ENCODE peak calls at places on chromosomes 6 and 20, in eight cellular contexts. One of them, this sample, is unnamed.
A peak's percentile ranks its signal among the peaks of the same experiment; 100 is the strongest.

GRCh38 chr6:69232506-69233194 is 564.2 kb downstream of the LMBRD1 start:
- DNase-seq in NB4: peak; percentile 71
- DNase-seq in activated CD4-positive, alpha-beta T cell treated with anti-CD3 and anti-CD28 coated beads, Interleukin-2, amount 10 ng/mL, durations not matched to agents 7 days and 5 days: peak; percentile 59
- DNase-seq in tibial artery: peak; percentile 28
- DNase-seq in GM18507: peak; percentile 3
- DNase-seq in amygdala: peak; percentile 66
- DNase-seq in activated CD8-positive, alpha-beta memory T cell treated with anti-CD3 and anti-CD28 coated beads, Interleukin-2, amount 50 U/mL, for 4 hours: peak; percentile 15
- DNase-seq in amniotic stem cell: peak; percentile 49
- DNase-seq in this sample: no peak

GRCh38 chr6:143176090-143177021 is 115.7 kb downstream of the AIG1 start:
- DNase-seq in activated CD8-positive, alpha-beta memory T cell treated with anti-CD3 and anti-CD28 coated beads, Interleukin-2, amount 50 U/mL, for 4 hours: no peak
- DNase-seq in tibial artery: no peak
- DNase-seq in amniotic stem cell: peak; percentile 44
- DNase-seq in amygdala: no peak
- DNase-seq in NB4: no peak
- DNase-seq in activated CD4-positive, alpha-beta T cell treated with anti-CD3 and anti-CD28 coated beads, Interleukin-2, amount 10 ng/mL, durations not matched to agents 7 days and 5 days: no peak
- DNase-seq in GM18507: no peak
- DNase-seq in this sample: no peak

GRCh38 chr6:53090576-53090975 is 25.4 kb downstream of the FBXO9 start:
- DNase-seq in GM18507: no peak
- DNase-seq in NB4: no peak
- DNase-seq in amygdala: no peak
- DNase-seq in amniotic stem cell: no peak
- DNase-seq in activated CD8-positive, alpha-beta memory T cell treated with anti-CD3 and anti-CD28 coated beads, Interleukin-2, amount 50 U/mL, for 4 hours: no peak
- DNase-seq in tibial artery: peak; percentile 29
- DNase-seq in activated CD4-positive, alpha-beta T cell treated with anti-CD3 and anti-CD28 coated beads, Interleukin-2, amount 10 ng/mL, durations not matched to agents 7 days and 5 days: no peak
- DNase-seq in this sample: no peak

GRCh38 chr20:31824554-31825313 is 5.6 kb downstream of the MYLK2 start:
- DNase-seq in NB4: no peak
- DNase-seq in GM18507: no peak
- DNase-seq in activated CD4-positive, alpha-beta T cell treated with anti-CD3 and anti-CD28 coated beads, Interleukin-2, amount 10 ng/mL, durations not matched to agents 7 days and 5 days: no peak
- DNase-seq in amygdala: no peak
- DNase-seq in tibial artery: no peak
- DNase-seq in amniotic stem cell: no peak
- DNase-seq in activated CD8-positive, alpha-beta memory T cell treated with anti-CD3 and anti-CD28 coated beads, Interleukin-2, amount 50 U/mL, for 4 hours: no peak
- DNase-seq in this sample: no peak

GRCh38 chr20:49905415-49906091 is 9.8 kb downstream of the SPATA2 start:
- DNase-seq in activated CD4-positive, alpha-beta T cell treated with anti-CD3 and anti-CD28 coated beads, Interleukin-2, amount 10 ng/mL, durations not matched to agents 7 days and 5 days: no peak
- DNase-seq in tibial artery: no peak
- DNase-seq in GM18507: no peak
- DNase-seq in NB4: no peak
- DNase-seq in activated CD8-positive, alpha-beta memory T cell treated with anti-CD3 and anti-CD28 coated beads, Interleukin-2, amount 50 U/mL, for 4 hours: no peak
- DNase-seq in amniotic stem cell: no peak
- DNase-seq in amygdala: no peak
- DNase-seq in this sample: no peak

GRCh38 chr6:118890997-118891790 is 2.8 kb upstream of the ASF1A start:
- DNase-seq in activated CD4-positive, alpha-beta T cell treated with anti-CD3 and anti-CD28 coated beads, Interleukin-2, amount 10 ng/mL, durations not matched to agents 7 days and 5 days: no peak
- DNase-seq in GM18507: no peak
- DNase-seq in amygdala: no peak
- DNase-seq in tibial artery: no peak
- DNase-seq in NB4: peak; percentile 39
- DNase-seq in activated CD8-positive, alpha-beta memory T cell treated with anti-CD3 and anti-CD28 coated beads, Interleukin-2, amount 50 U/mL, for 4 hours: no peak
- DNase-seq in amniotic stem cell: no peak
- DNase-seq in this sample: peak; percentile 28

GRCh38 chr20:38473353-38473795 is 731 bp downstream of the RALGAPB start:
- DNase-seq in activated CD4-positive, alpha-beta T cell treated with anti-CD3 and anti-CD28 coated beads, Interleukin-2, amount 10 ng/mL, durations not matched to agents 7 days and 5 days: no peak
- DNase-seq in tibial artery: no peak
- DNase-seq in amniotic stem cell: no peak
- DNase-seq in GM18507: no peak
- DNase-seq in activated CD8-positive, alpha-beta memory T cell treated with anti-CD3 and anti-CD28 coated beads, Interleukin-2, amount 50 U/mL, for 4 hours: no peak
- DNase-seq in NB4: no peak
- DNase-seq in amygdala: no peak
- DNase-seq in this sample: no peak

GRCh38 chr20:62860924-62861691 is 514 bp downstream of the TCFL5 start:
- DNase-seq in amygdala: no peak
- DNase-seq in activated CD4-positive, alpha-beta T cell treated with anti-CD3 and anti-CD28 coated beads, Interleukin-2, amount 10 ng/mL, durations not matched to agents 7 days and 5 days: peak; percentile 48
- DNase-seq in NB4: peak; percentile 62
- DNase-seq in tibial artery: no peak
- DNase-seq in activated CD8-positive, alpha-beta memory T cell treated with anti-CD3 and anti-CD28 coated beads, Interleukin-2, amount 50 U/mL, for 4 hours: peak; percentile 42
- DNase-seq in amniotic stem cell: no peak
- DNase-seq in GM18507: no peak
- DNase-seq in this sample: peak; percentile 38

GRCh38 chr20:7704021-7704420 is 236.2 kb downstream of the HAO1 start:
- DNase-seq in amygdala: no peak
- DNase-seq in activated CD4-positive, alpha-beta T cell treated with anti-CD3 and anti-CD28 coated beads, Interleukin-2, amount 10 ng/mL, durations not matched to agents 7 days and 5 days: no peak
- DNase-seq in tibial artery: no peak
- DNase-seq in GM18507: no peak
- DNase-seq in amniotic stem cell: no peak
- DNase-seq in activated CD8-positive, alpha-beta memory T cell treated with anti-CD3 and anti-CD28 coated beads, Interleukin-2, amount 50 U/mL, for 4 hours: no peak
- DNase-seq in NB4: no peak
- DNase-seq in this sample: no peak

GRCh38 chr6:101397199-101397598 is 3.7 kb downstream of the GRIK2 start:
- DNase-seq in tibial artery: no peak
- DNase-seq in amygdala: no peak
- DNase-seq in amniotic stem cell: no peak
- DNase-seq in GM18507: no peak
- DNase-seq in activated CD4-positive, alpha-beta T cell treated with anti-CD3 and anti-CD28 coated beads, Interleukin-2, amount 10 ng/mL, durations not matched to agents 7 days and 5 days: no peak
- DNase-seq in activated CD8-positive, alpha-beta memory T cell treated with anti-CD3 and anti-CD28 coated beads, Interleukin-2, amount 50 U/mL, for 4 hours: no peak
- DNase-seq in NB4: peak; percentile 23
- DNase-seq in this sample: no peak

GRCh38 chr6:34021001-34021838 is 124.7 kb downstream of the GRM4 start:
- DNase-seq in NB4: no peak
- DNase-seq in GM18507: no peak
- DNase-seq in activated CD4-positive, alpha-beta T cell treated with anti-CD3 and anti-CD28 coated beads, Interleukin-2, amount 10 ng/mL, durations not matched to agents 7 days and 5 days: no peak
- DNase-seq in tibial artery: no peak
- DNase-seq in amniotic stem cell: no peak
- DNase-seq in amygdala: no peak
- DNase-seq in activated CD8-positive, alpha-beta memory T cell treated with anti-CD3 and anti-CD28 coated beads, Interleukin-2, amount 50 U/mL, for 4 hours: no peak
- DNase-seq in this sample: no peak

GRCh38 chr6:30960907-30961673 is 20.3 kb downstream of the MUCL3 start:
- DNase-seq in activated CD4-positive, alpha-beta T cell treated with anti-CD3 and anti-CD28 coated beads, Interleukin-2, amount 10 ng/mL, durations not matched to agents 7 days and 5 days: no peak
- DNase-seq in amniotic stem cell: no peak
- DNase-seq in amygdala: no peak
- DNase-seq in tibial artery: no peak
- DNase-seq in activated CD8-positive, alpha-beta memory T cell treated with anti-CD3 and anti-CD28 coated beads, Interleukin-2, amount 50 U/mL, for 4 hours: no peak
- DNase-seq in GM18507: no peak
- DNase-seq in NB4: peak; percentile 25
- DNase-seq in this sample: no peak

GRCh38 chr6:67825201-67825895 is 809.7 kb upstream of the ADGRB3 start:
- DNase-seq in GM18507: no peak
- DNase-seq in NB4: no peak
- DNase-seq in tibial artery: no peak
- DNase-seq in amniotic stem cell: no peak
- DNase-seq in activated CD8-positive, alpha-beta memory T cell treated with anti-CD3 and anti-CD28 coated beads, Interleukin-2, amount 50 U/mL, for 4 hours: no peak
- DNase-seq in amygdala: no peak
- DNase-seq in activated CD4-positive, alpha-beta T cell treated with anti-CD3 and anti-CD28 coated beads, Interleukin-2, amount 10 ng/mL, durations not matched to agents 7 days and 5 days: no peak
- DNase-seq in this sample: no peak

GRCh38 chr6:26136321-26136720 is 49.1 kb downstream of the HFE start:
- DNase-seq in amygdala: no peak
- DNase-seq in tibial artery: no peak
- DNase-seq in NB4: no peak
- DNase-seq in activated CD4-positive, alpha-beta T cell treated with anti-CD3 and anti-CD28 coated beads, Interleukin-2, amount 10 ng/mL, durations not matched to agents 7 days and 5 days: no peak
- DNase-seq in GM18507: no peak
- DNase-seq in amniotic stem cell: no peak
- DNase-seq in activated CD8-positive, alpha-beta memory T cell treated with anti-CD3 and anti-CD28 coated beads, Interleukin-2, amount 50 U/mL, for 4 hours: no peak
- DNase-seq in this sample: no peak

GRCh38 chr6:107845777-107846176 is 21.7 kb upstream of the SCML4 start:
- DNase-seq in tibial artery: no peak
- DNase-seq in activated CD8-positive, alpha-beta memory T cell treated with anti-CD3 and anti-CD28 coated beads, Interleukin-2, amount 50 U/mL, for 4 hours: no peak
- DNase-seq in NB4: no peak
- DNase-seq in amygdala: no peak
- DNase-seq in activated CD4-positive, alpha-beta T cell treated with anti-CD3 and anti-CD28 coated beads, Interleukin-2, amount 10 ng/mL, durations not matched to agents 7 days and 5 days: no peak
- DNase-seq in amniotic stem cell: no peak
- DNase-seq in GM18507: no peak
- DNase-seq in this sample: no peak

GRCh38 chr6:43927525-43928210 is 157.7 kb downstream of the VEGFA start:
- DNase-seq in amniotic stem cell: no peak
- DNase-seq in GM18507: no peak
- DNase-seq in activated CD8-positive, alpha-beta memory T cell treated with anti-CD3 and anti-CD28 coated beads, Interleukin-2, amount 50 U/mL, for 4 hours: no peak
- DNase-seq in activated CD4-positive, alpha-beta T cell treated with anti-CD3 and anti-CD28 coated beads, Interleukin-2, amount 10 ng/mL, durations not matched to agents 7 days and 5 days: peak; percentile 17
- DNase-seq in amygdala: no peak
- DNase-seq in NB4: peak; percentile 72
- DNase-seq in tibial artery: no peak
- DNase-seq in this sample: peak; percentile 16

GRCh38 chr20:50540620-50541605 is 30.7 kb downstream of the PTPN1 start:
- DNase-seq in amygdala: no peak
- DNase-seq in GM18507: no peak
- DNase-seq in activated CD8-positive, alpha-beta memory T cell treated with anti-CD3 and anti-CD28 coated beads, Interleukin-2, amount 50 U/mL, for 4 hours: no peak
- DNase-seq in activated CD4-positive, alpha-beta T cell treated with anti-CD3 and anti-CD28 coated beads, Interleukin-2, amount 10 ng/mL, durations not matched to agents 7 days and 5 days: no peak
- DNase-seq in amniotic stem cell: no peak
- DNase-seq in tibial artery: no peak
- DNase-seq in NB4: no peak
- DNase-seq in this sample: no peak

GRCh38 chr6:163652328-163652727 is 237.8 kb downstream of the QKI start:
- DNase-seq in NB4: no peak
- DNase-seq in amygdala: no peak
- DNase-seq in activated CD8-positive, alpha-beta memory T cell treated with anti-CD3 and anti-CD28 coated beads, Interleukin-2, amount 50 U/mL, for 4 hours: no peak
- DNase-seq in activated CD4-positive, alpha-beta T cell treated with anti-CD3 and anti-CD28 coated beads, Interleukin-2, amount 10 ng/mL, durations not matched to agents 7 days and 5 days: no peak
- DNase-seq in tibial artery: no peak
- DNase-seq in GM18507: no peak
- DNase-seq in amniotic stem cell: no peak
- DNase-seq in this sample: no peak

GRCh38 chr6:121430514-121431460 is 4.7 kb upstream of the GJA1 start:
- DNase-seq in tibial artery: no peak
- DNase-seq in amygdala: no peak
- DNase-seq in activated CD8-positive, alpha-beta memory T cell treated with anti-CD3 and anti-CD28 coated beads, Interleukin-2, amount 50 U/mL, for 4 hours: no peak
- DNase-seq in NB4: peak; percentile 61
- DNase-seq in GM18507: no peak
- DNase-seq in amniotic stem cell: no peak
- DNase-seq in activated CD4-positive, alpha-beta T cell treated with anti-CD3 and anti-CD28 coated beads, Interleukin-2, amount 10 ng/mL, durations not matched to agents 7 days and 5 days: no peak
- DNase-seq in this sample: no peak

GRCh38 chr20:33275871-33276270 is 7.1 kb upstream of the BPIFB1 start:
- DNase-seq in GM18507: no peak
- DNase-seq in activated CD8-positive, alpha-beta memory T cell treated with anti-CD3 and anti-CD28 coated beads, Interleukin-2, amount 50 U/mL, for 4 hours: no peak
- DNase-seq in activated CD4-positive, alpha-beta T cell treated with anti-CD3 and anti-CD28 coated beads, Interleukin-2, amount 10 ng/mL, durations not matched to agents 7 days and 5 days: no peak
- DNase-seq in amygdala: no peak
- DNase-seq in amniotic stem cell: no peak
- DNase-seq in tibial artery: no peak
- DNase-seq in NB4: no peak
- DNase-seq in this sample: no peak

GRCh38 chr20:46954490-46955038 is 59.9 kb downstream of the EYA2 start:
- DNase-seq in NB4: peak; percentile 35
- DNase-seq in activated CD4-positive, alpha-beta T cell treated with anti-CD3 and anti-CD28 coated beads, Interleukin-2, amount 10 ng/mL, durations not matched to agents 7 days and 5 days: no peak
- DNase-seq in amniotic stem cell: peak; percentile 93
- DNase-seq in activated CD8-positive, alpha-beta memory T cell treated with anti-CD3 and anti-CD28 coated beads, Interleukin-2, amount 50 U/mL, for 4 hours: no peak
- DNase-seq in amygdala: no peak
- DNase-seq in tibial artery: no peak
- DNase-seq in GM18507: no peak
- DNase-seq in this sample: no peak

GRCh38 chr20:38222231-38222922 is 38.2 kb downstream of the KIAA1755 start:
- DNase-seq in activated CD8-positive, alpha-beta memory T cell treated with anti-CD3 and anti-CD28 coated beads, Interleukin-2, amount 50 U/mL, for 4 hours: peak; percentile 49
- DNase-seq in amniotic stem cell: peak; percentile 53
- DNase-seq in activated CD4-positive, alpha-beta T cell treated with anti-CD3 and anti-CD28 coated beads, Interleukin-2, amount 10 ng/mL, durations not matched to agents 7 days and 5 days: peak; percentile 65
- DNase-seq in tibial artery: peak; percentile 61
- DNase-seq in GM18507: peak; percentile 73
- DNase-seq in NB4: peak; percentile 76
- DNase-seq in amygdala: no peak
- DNase-seq in this sample: peak; percentile 65

GRCh38 chr6:165661416-165662001 is 1.5 kb downstream of the PDE10A start:
- DNase-seq in amniotic stem cell: no peak
- DNase-seq in amygdala: no peak
- DNase-seq in GM18507: no peak
- DNase-seq in tibial artery: no peak
- DNase-seq in NB4: no peak
- DNase-seq in activated CD4-positive, alpha-beta T cell treated with anti-CD3 and anti-CD28 coated beads, Interleukin-2, amount 10 ng/mL, durations not matched to agents 7 days and 5 days: no peak
- DNase-seq in activated CD8-positive, alpha-beta memory T cell treated with anti-CD3 and anti-CD28 coated beads, Interleukin-2, amount 50 U/mL, for 4 hours: no peak
- DNase-seq in this sample: no peak

This sample was measured in memory B cell.